ENCODE peak calls at places on chromosomes 12 and 14, in four cellular contexts. One of them, this sample, is unnamed.

GRCh38 chr14:52834440-52834842 is 43.0 kb upstream of the GNPNAT1 start:
- DNase-seq in mesendoderm: no peak
- DNase-seq in IMR-90: peak; percentile 93
- DNase-seq in H9: no peak
- DNase-seq in this sample: no peak

GRCh38 chr12:107447336-107447735 is 238.3 kb upstream of the PWP1 start:
- DNase-seq in H9: no peak
- DNase-seq in IMR-90: no peak
- DNase-seq in mesendoderm: no peak
- DNase-seq in this sample: no peak

GRCh38 chr12:70692681-70693288 is 55.6 kb upstream of the PTPRB start:
- DNase-seq in IMR-90: peak; percentile 29
- DNase-seq in mesendoderm: peak; percentile 17
- DNase-seq in H9: no peak
- DNase-seq in this sample: no peak

GRCh38 chr12:51076235-51076930 is 7.0 kb downstream of the CSRNP2 start:
- DNase-seq in IMR-90: no peak
- DNase-seq in H9: no peak
- DNase-seq in mesendoderm: no peak
- DNase-seq in this sample: no peak

GRCh38 chr14:49962616-49963015 is 69.7 kb downstream of the ARF6 start:
- DNase-seq in IMR-90: no peak
- DNase-seq in mesendoderm: peak; percentile 19
- DNase-seq in H9: no peak
- DNase-seq in this sample: no peak

GRCh38 chr12:92503977-92504966 is 198.5 kb upstream of the PLEKHG7 start:
- DNase-seq in mesendoderm: no peak
- DNase-seq in IMR-90: no peak
- DNase-seq in H9: no peak
- DNase-seq in this sample: no peak

GRCh38 chr12:104737682-104738370 is 220.3 kb downstream of the SLC41A2 start:
- DNase-seq in IMR-90: no peak
- DNase-seq in mesendoderm: no peak
- DNase-seq in H9: no peak
- DNase-seq in this sample: no peak

GRCh38 chr12:2335517-2335916 is 282.7 kb downstream of the CACNA1C start:
- DNase-seq in IMR-90: peak; percentile 37
- DNase-seq in mesendoderm: no peak
- DNase-seq in H9: no peak
- DNase-seq in this sample: no peak

GRCh38 chr12:27703720-27704452 is 6.7 kb upstream of the MRPS35 start:
- DNase-seq in H9: peak; percentile 82
- DNase-seq in IMR-90: peak; percentile 89
- DNase-seq in mesendoderm: peak; percentile 92
- DNase-seq in this sample: peak; percentile 19

GRCh38 chr12:80513211-80513610 is 69.2 kb downstream of the PTPRQ start:
- DNase-seq in IMR-90: no peak
- DNase-seq in mesendoderm: no peak
- DNase-seq in H9: peak; percentile 34
- DNase-seq in this sample: no peak

GRCh38 chr12:225012-225411 is 11.1 kb upstream of the SLC6A12 start:
- DNase-seq in mesendoderm: no peak
- DNase-seq in IMR-90: no peak
- DNase-seq in H9: peak; percentile 24
- DNase-seq in this sample: no peak

GRCh38 chr14:24612186-24612585 is 2.7 kb upstream of the GZMH start:
- DNase-seq in IMR-90: no peak
- DNase-seq in H9: no peak
- DNase-seq in mesendoderm: no peak
- DNase-seq in this sample: no peak

GRCh38 chr14:39488600-39488999 is 56.4 kb upstream of the FBXO33 start:
- DNase-seq in H9: peak; percentile 73
- DNase-seq in IMR-90: peak; percentile 12
- DNase-seq in mesendoderm: peak; percentile 90
- DNase-seq in this sample: no peak

GRCh38 chr12:132510746-132511477 is 21.0 kb downstream of the FBRSL1 start:
- DNase-seq in IMR-90: no peak
- DNase-seq in H9: no peak
- DNase-seq in mesendoderm: no peak
- DNase-seq in this sample: no peak

GRCh38 chr12:11753151-11753501 is 103.7 kb downstream of the ETV6 start:
- DNase-seq in H9: peak; percentile 71
- DNase-seq in IMR-90: no peak
- DNase-seq in mesendoderm: no peak
- DNase-seq in this sample: no peak

GRCh38 chr12:11749943-11750690 is 100.6 kb downstream of the ETV6 start:
- DNase-seq in H9: no peak
- DNase-seq in mesendoderm: no peak
- DNase-seq in IMR-90: no peak
- DNase-seq in this sample: no peak

GRCh38 chr12:11753826-11754225 is 104.4 kb downstream of the ETV6 start:
- DNase-seq in H9: no peak
- DNase-seq in mesendoderm: no peak
- DNase-seq in IMR-90: no peak
- DNase-seq in this sample: no peak

GRCh38 chr12:11754256-11754655 is 104.8 kb downstream of the ETV6 start:
- DNase-seq in IMR-90: no peak
- DNase-seq in mesendoderm: no peak
- DNase-seq in H9: no peak
- DNase-seq in this sample: no peak

DNA sequence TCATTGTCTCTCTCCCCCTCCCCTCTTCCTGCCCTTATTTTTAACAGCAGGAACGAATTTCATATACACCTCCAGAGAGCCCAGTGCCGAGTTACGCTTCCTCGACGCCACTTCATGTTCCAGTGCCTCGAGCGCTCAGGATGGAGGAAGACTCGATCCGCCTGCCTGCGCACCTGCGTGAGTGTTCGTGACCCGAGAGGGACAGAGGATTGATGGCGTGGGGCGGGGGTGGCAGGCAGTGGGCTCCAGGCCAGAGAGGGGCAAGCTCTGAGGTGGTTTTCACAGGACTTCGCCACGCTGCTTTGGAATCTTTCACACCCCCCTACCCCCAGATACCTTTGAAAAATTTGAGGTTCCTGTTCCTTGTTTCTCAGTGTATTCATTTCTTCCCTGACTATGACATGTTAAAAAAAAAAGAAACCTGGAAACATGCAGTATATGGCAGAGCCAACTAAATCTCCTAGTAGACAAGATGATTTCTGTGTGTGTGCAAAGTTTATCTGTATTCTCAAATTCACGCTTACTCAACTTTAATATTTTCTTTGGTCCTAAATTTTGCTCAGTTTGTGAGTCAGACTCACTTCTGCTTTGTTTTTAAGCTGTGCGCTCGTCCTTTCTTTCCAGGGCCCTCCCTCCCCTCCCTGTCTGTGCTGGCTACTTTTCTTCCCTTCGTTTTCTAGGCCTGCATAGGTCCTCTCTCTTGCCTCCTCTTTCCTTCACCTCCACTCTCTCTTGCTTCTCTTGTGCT is 103.1 kb downstream of the ETV6 start:
- DNase-seq in H9: no peak
- DNase-seq in mesendoderm: no peak
- DNase-seq in IMR-90: no peak
- DNase-seq in this sample: no peak
- H3K56ac ChIP-seq in H9: no peak overlapping the region
- H3K56ac ChIP-seq in mesendoderm: no peak overlapping the region
- H3K56ac ChIP-seq in IMR-90: no peak overlapping the region
- H3K56ac ChIP-seq in this sample: no peak overlapping the region

GRCh38 chr14:64995291-64995690 is 8.6 kb downstream of the FNTB start:
- DNase-seq in IMR-90: peak; percentile 58
- DNase-seq in H9: no peak
- DNase-seq in mesendoderm: no peak
- DNase-seq in this sample: no peak
- H3K56ac ChIP-seq in IMR-90: no peak overlapping the region
- H3K56ac ChIP-seq in H9: no peak overlapping the region
- H3K56ac ChIP-seq in mesendoderm: no peak overlapping the region
- H3K56ac ChIP-seq in this sample: no peak overlapping the region

DNA sequence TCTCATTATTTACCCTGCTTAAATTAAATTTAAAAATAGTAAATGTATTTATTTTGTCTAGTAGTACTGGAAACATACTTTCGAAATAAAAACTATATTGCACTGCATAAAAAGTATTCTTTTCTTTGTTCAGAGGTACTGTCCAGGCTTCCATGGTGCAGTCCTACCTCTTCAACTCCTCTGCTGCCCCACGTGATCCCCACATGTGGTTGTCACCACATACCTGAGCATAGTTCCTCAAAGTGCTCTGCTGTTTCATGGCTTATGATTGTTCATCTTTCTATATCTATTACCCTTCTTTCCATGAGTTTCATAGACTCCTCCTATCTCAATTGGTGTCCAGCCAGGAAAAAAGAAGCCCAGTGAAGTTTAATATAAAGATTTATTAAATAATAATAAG is 317.5 kb upstream of the OR4E1 start:
- DNase-seq in IMR-90: no peak
- DNase-seq in mesendoderm: no peak
- DNase-seq in H9: no peak
- DNase-seq in this sample: no peak
- H3K56ac ChIP-seq in IMR-90: no peak overlapping the region
- H3K56ac ChIP-seq in mesendoderm: no peak overlapping the region
- H3K56ac ChIP-seq in H9: no peak overlapping the region
- H3K56ac ChIP-seq in this sample: no peak overlapping the region

GRCh38 chr14:33062476-33062875 is 123.8 kb downstream of the NPAS3 start:
- DNase-seq in IMR-90: no peak
- DNase-seq in mesendoderm: no peak
- DNase-seq in H9: no peak
- DNase-seq in this sample: no peak
- H3K56ac ChIP-seq in IMR-90: no peak overlapping the region
- H3K56ac ChIP-seq in mesendoderm: no peak overlapping the region
- H3K56ac ChIP-seq in H9: no peak overlapping the region
- H3K56ac ChIP-seq in this sample: no peak overlapping the region

DNA sequence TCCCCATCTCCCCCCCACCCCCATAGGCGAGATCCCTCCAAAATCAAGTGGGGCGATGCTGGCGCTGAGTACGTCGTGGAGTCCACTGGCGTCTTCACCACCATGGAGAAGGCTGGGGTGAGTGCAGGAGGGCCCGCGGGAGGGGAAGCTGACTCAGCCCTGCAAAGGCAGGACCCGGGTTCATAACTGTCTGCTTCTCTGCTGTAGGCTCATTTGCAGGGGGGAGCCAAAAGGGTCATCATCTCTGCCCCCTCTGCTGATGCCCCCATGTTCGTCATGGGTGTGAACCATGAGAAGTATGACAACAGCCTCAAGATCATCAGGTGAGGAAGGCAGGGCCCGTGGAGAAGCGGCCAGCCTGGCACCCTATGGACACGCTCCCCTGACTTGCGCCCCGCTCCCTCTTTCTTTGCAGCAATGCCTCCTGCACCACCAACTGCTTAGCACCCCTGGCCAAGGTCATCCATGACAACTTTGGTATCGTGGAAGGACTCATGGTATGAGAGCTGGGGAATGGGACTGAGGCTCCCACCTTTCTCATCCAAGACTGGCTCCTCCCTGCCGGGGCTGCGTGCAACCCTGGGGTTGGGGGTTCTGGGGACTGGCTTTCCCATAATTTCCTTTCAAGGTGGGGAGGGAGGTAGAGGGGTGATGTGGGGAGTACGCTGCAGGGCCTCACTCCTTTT is 2.7 kb downstream of the GAPDH start:
- DNase-seq in IMR-90: no peak
- DNase-seq in mesendoderm: peak; percentile 8
- DNase-seq in H9: peak; percentile 40
- DNase-seq in this sample: no peak
- H3K56ac ChIP-seq in IMR-90: no peak overlapping the region
- H3K56ac ChIP-seq in mesendoderm: peak overlapping the region; percentile 43
- H3K56ac ChIP-seq in H9: no peak overlapping the region
- H3K56ac ChIP-seq in this sample: no peak overlapping the region

GRCh38 chr14:50999726-51000125 is 55.4 kb upstream of the PYGL start:
- DNase-seq in H9: no peak
- DNase-seq in mesendoderm: no peak
- DNase-seq in IMR-90: no peak
- DNase-seq in this sample: no peak
- H3K56ac ChIP-seq in H9: no peak overlapping the region
- H3K56ac ChIP-seq in mesendoderm: no peak overlapping the region
- H3K56ac ChIP-seq in IMR-90: no peak overlapping the region
- H3K56ac ChIP-seq in this sample: no peak overlapping the region

GRCh38 chr12:8554451-8555195 is 13.9 kb upstream of the CLEC4E start:
- DNase-seq in IMR-90: peak; percentile 1
- DNase-seq in mesendoderm: peak; percentile 86
- DNase-seq in H9: no peak
- DNase-seq in this sample: no peak
- H3K56ac ChIP-seq in IMR-90: no peak overlapping the region
- H3K56ac ChIP-seq in mesendoderm: no peak overlapping the region
- H3K56ac ChIP-seq in H9: no peak overlapping the region
- H3K56ac ChIP-seq in this sample: no peak overlapping the region

GRCh38 chr14:96501746-96502620 is at the start of gene PAPOLA:
- DNase-seq in H9: peak; percentile 93
- DNase-seq in mesendoderm: peak; percentile 97
- DNase-seq in IMR-90: peak; percentile 95
- DNase-seq in this sample: peak; percentile 97

GRCh38 chr14:96501383-96501745 is 818 bp upstream of the PAPOLA start:
- DNase-seq in H9: no peak
- DNase-seq in IMR-90: no peak
- DNase-seq in mesendoderm: no peak
- DNase-seq in this sample: no peak

GRCh38 chr14:96507723-96508122 is 5.5 kb downstream of the PAPOLA start:
- DNase-seq in IMR-90: no peak
- DNase-seq in H9: no peak
- DNase-seq in mesendoderm: no peak
- DNase-seq in this sample: no peak

GRCh38 chr14:96497586-96497985 is 4.6 kb upstream of the PAPOLA start:
- DNase-seq in IMR-90: no peak
- DNase-seq in mesendoderm: no peak
- DNase-seq in H9: no peak
- DNase-seq in this sample: no peak

GRCh38 chr14:96502621-96503251 is 554 bp downstream of the PAPOLA start:
- DNase-seq in IMR-90: peak; percentile 13
- DNase-seq in H9: peak; percentile 50
- DNase-seq in mesendoderm: peak; percentile 75
- DNase-seq in this sample: peak; percentile 64
- H3K56ac ChIP-seq in IMR-90: peak overlapping the region; percentile 78
- H3K56ac ChIP-seq in H9: no peak overlapping the region
- H3K56ac ChIP-seq in mesendoderm: peak overlapping the region; percentile 96
- H3K56ac ChIP-seq in this sample: peak overlapping the region; percentile 83

GRCh38 chr14:85528080-85528881 is 1.7 kb upstream of the FLRT2 start:
- DNase-seq in mesendoderm: peak; percentile 92
- DNase-seq in H9: peak; percentile 50
- DNase-seq in IMR-90: peak; percentile 90
- DNase-seq in this sample: no peak
- H3K56ac ChIP-seq in mesendoderm: no peak overlapping the region
- H3K56ac ChIP-seq in H9: no peak overlapping the region
- H3K56ac ChIP-seq in IMR-90: peak overlapping the region; percentile 78
- H3K56ac ChIP-seq in this sample: no peak overlapping the region

DNA sequence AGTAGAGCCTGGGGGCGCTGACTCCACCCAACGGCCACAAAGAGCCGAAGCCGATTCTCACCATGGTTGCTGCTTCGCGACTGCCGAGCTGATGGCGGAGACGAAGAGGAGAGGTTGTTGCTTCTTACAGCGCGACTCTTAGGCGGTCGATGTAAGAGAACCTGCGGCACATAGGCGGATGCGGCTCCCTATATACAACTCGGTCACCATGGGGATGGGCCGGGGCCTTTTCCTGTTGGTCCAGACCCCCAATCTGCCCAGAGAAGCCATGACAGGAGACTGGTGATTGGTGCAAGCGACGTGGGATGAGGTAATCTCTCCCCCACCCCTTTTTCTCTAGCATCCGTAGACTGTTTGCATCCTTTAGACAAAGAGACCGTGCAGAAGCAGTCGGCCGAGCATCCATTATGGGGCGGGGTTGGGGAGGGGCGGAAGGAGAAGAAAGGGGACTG is at the start of gene TUBA1A:
- DNase-seq in IMR-90: peak; percentile 100
- DNase-seq in H9: peak; percentile 100
- DNase-seq in mesendoderm: peak; percentile 100
- DNase-seq in this sample: peak; percentile 89
- H3K56ac ChIP-seq in IMR-90: peak within 1 kb of the TSS; percentile 93
- H3K56ac ChIP-seq in H9: no peak within 1 kb of the TSS
- H3K56ac ChIP-seq in mesendoderm: peak within 1 kb of the TSS; percentile 93
- H3K56ac ChIP-seq in this sample: peak within 1 kb of the TSS; percentile 46

This sample was measured in H1.